ENCODE peak calls at places on chromosomes 4 and X, in eight cellular contexts. Z is renal cortical epithelial cell; G is stimulated activated effector memory CD8-positive, alpha-beta T cell treated with anti-CD3 and anti-CD28 coated beads, Interleukin-12 subunit alpha, Interleukin-12 subunit beta, amount 100 ng/mL, for 72 hours; W is NCI-H146; H is breast epithelium; T is psoas muscle; I is left cardiac atrium; Y is midbrain. X is an unnamed sample.

GRCh38 chr4:30722092-30722915 is 2.1 kb downstream of the PCDH7 start:
- DNase-seq in Z (no peak), G (no peak), W (peak), H (no peak), T (peak), I (no peak), Y (no peak), X (no peak)

GRCh38 chr4:89482248-89482647 is 174.6 kb upstream of the GPRIN3 start:
- DNase-seq in Z (peak), G (no peak), W (peak), H (no peak), T (no peak), I (no peak), Y (no peak), X (no peak)

GRCh38 chrX:76398970-76399369 is 28.5 kb upstream of the MAGEE1 start:
- DNase-seq in Z (no peak), G (no peak), W (no peak), H (no peak), T (no peak), I (no peak), Y (no peak), X (no peak)

GRCh38 chr4:124203613-124204284 is 508.8 kb downstream of the ANKRD50 start:
- DNase-seq in Z (no peak), G (no peak), W (no peak), H (no peak), T (no peak), I (no peak), Y (no peak), X (no peak)

GRCh38 chrX:48972214-48973164 is 845 bp upstream of the KCND1 start:
- DNase-seq in Z (peak), G (no peak), W (peak), H (no peak), T (no peak), I (peak), Y (no peak), X (no peak)

GRCh38 chr4:41260315-41260714 is 3.6 kb downstream of the UCHL1 start:
- DNase-seq in Z (no peak), G (no peak), W (no peak), H (no peak), T (no peak), I (no peak), Y (no peak), X (no peak)

GRCh38 chrX:41014776-41015175 is 70.5 kb upstream of the USP9X start:
- DNase-seq in Z (peak), G (no peak), W (no peak), H (no peak), T (no peak), I (no peak), Y (no peak), X (no peak)

GRCh38 chr4:133068083-133068482 is 81.0 kb upstream of the PCDH10 start:
- DNase-seq in Z (no peak), G (no peak), W (no peak), H (no peak), T (no peak), I (no peak), Y (no peak), X (no peak)

GRCh38 chrX:107599371-107599970 is 28.8 kb upstream of the PRPS1 start:
- DNase-seq in Z (no peak), G (no peak), W (no peak), H (no peak), T (no peak), I (no peak), Y (no peak), X (no peak)

GRCh38 chr4:99593781-99594636 is 19.4 kb downstream of the MTTP start:
- DNase-seq in Z (no peak), G (no peak), W (no peak), H (no peak), T (no peak), I (no peak), Y (no peak), X (no peak)

GRCh38 chr4:17912011-17912410 is 101.2 kb downstream of the NCAPG start:
- DNase-seq in Z (no peak), G (no peak), W (no peak), H (no peak), T (peak), I (peak), Y (no peak), X (no peak)

GRCh38 chr4:48968814-48969213 is 17.3 kb upstream of the CWH43 start:
- DNase-seq in Z (peak), G (no peak), W (no peak), H (no peak), T (no peak), I (no peak), Y (no peak), X (no peak)

GRCh38 chr4:123378794-123379193 is 17.8 kb upstream of the SPRY1 start:
- DNase-seq in Z (no peak), G (no peak), W (no peak), H (no peak), T (no peak), I (no peak), Y (no peak), X (no peak)

GRCh38 chr4:98646422-98646821 is 12.0 kb downstream of the TSPAN5 start:
- DNase-seq in Z (no peak), G (no peak), W (no peak), H (no peak), T (no peak), I (no peak), Y (no peak), X (no peak)

GRCh38 chr4:55553442-55553841 is 6.7 kb upstream of the CLOCK start:
- DNase-seq in Z (peak), G (no peak), W (no peak), H (no peak), T (no peak), I (peak), Y (no peak), X (no peak)

GRCh38 chr4:3780347-3781171 is 14.4 kb downstream of the ADRA2C start:
- DNase-seq in Z (no peak), G (no peak), W (no peak), H (no peak), T (no peak), I (no peak), Y (no peak), X (no peak)

GRCh38 chr4:25320374-25321172 is 8.0 kb downstream of the ZCCHC4 start:
- DNase-seq in Z (peak), G (no peak), W (no peak), H (no peak), T (no peak), I (no peak), Y (no peak), X (no peak)

GRCh38 chr4:56844817-56845580 is 23.5 kb upstream of the SPINK2 start:
- DNase-seq in Z (no peak), G (no peak), W (no peak), H (no peak), T (no peak), I (no peak), Y (no peak), X (no peak)

GRCh38 chr4:158810487-158811215 is 41.8 kb downstream of the FNIP2 start:
- DNase-seq in Z (peak), G (no peak), W (no peak), H (no peak), T (peak), I (peak), Y (no peak), X (no peak)

GRCh38 chrX:13293700-13294099 is 26.2 kb downstream of the ATXN3L start:
- DNase-seq in Z (peak), G (no peak), W (peak), H (no peak), T (no peak), I (no peak), Y (no peak), X (no peak)

GRCh38 chr4:163624727-163625126 is 130.2 kb downstream of the TMA16 start:
- DNase-seq in Z (no peak), G (no peak), W (no peak), H (no peak), T (no peak), I (no peak), Y (no peak), X (no peak)

GRCh38 chrX:11664211-11664888 is 1.4 kb downstream of the ARHGAP6 start:
- DNase-seq in Z (no peak), G (no peak), W (no peak), H (no peak), T (peak), I (no peak), Y (no peak), X (no peak)

GRCh38 chr4:98786866-98787265 is 128.5 kb upstream of the TSPAN5 start:
- DNase-seq in Z (peak), G (no peak), W (no peak), H (no peak), T (no peak), I (no peak), Y (no peak), X (no peak)

GRCh38 chr4:53866055-53866454 is 198.3 kb downstream of the CHIC2 start:
- DNase-seq in Z (no peak), G (no peak), W (no peak), H (no peak), T (no peak), I (no peak), Y (no peak), X (no peak)

GRCh38 chr4:52606766-52607165 is 52.3 kb downstream of the USP46 start:
- DNase-seq in Z (peak), G (no peak), W (no peak), H (no peak), T (no peak), I (no peak), Y (no peak), X (no peak)

GRCh38 chrX:41148553-41148952 is 63.3 kb downstream of the USP9X start:
- DNase-seq in Z (peak), G (no peak), W (no peak), H (no peak), T (no peak), I (no peak), Y (no peak), X (no peak)

GRCh38 chr4:11471613-11472012 is 42.9 kb upstream of the HS3ST1 start:
- DNase-seq in Z (no peak), G (no peak), W (no peak), H (no peak), T (no peak), I (no peak), Y (no peak), X (no peak)

GRCh38 chr4:83644677-83645639 is 109.0 kb downstream of the GPAT3 start:
- DNase-seq in Z (peak), G (peak), W (peak), H (no peak), T (no peak), I (no peak), Y (peak), X (no peak)

GRCh38 chr4:113958766-113959540 is 20.5 kb downstream of the ARSJ start:
- DNase-seq in Z (peak), G (no peak), W (peak), H (no peak), T (no peak), I (no peak), Y (no peak), X (no peak)

GRCh38 chr4:173821031-173821430 is 291.0 kb upstream of the HAND2 start:
- DNase-seq in Z (no peak), G (no peak), W (no peak), H (no peak), T (no peak), I (no peak), Y (no peak), X (no peak)

GRCh38 chrX:46665232-46666162 is 91.9 kb downstream of the CHST7 start:
- DNase-seq in Z (no peak), G (no peak), W (no peak), H (no peak), T (no peak), I (no peak), Y (no peak), X (no peak)

GRCh38 chrX:13250831-13251612 is 68.8 kb downstream of the ATXN3L start:
- DNase-seq in Z (no peak), G (no peak), W (no peak), H (no peak), T (no peak), I (peak), Y (no peak), X (no peak)

GRCh38 chr4:142463195-142463594 is 382.9 kb downstream of the INPP4B start:
- DNase-seq in Z (peak), G (no peak), W (no peak), H (no peak), T (no peak), I (no peak), Y (no peak), X (no peak)

GRCh38 chr4:161256716-161257115 is 907.1 kb downstream of the FSTL5 start:
- DNase-seq in Z (no peak), G (no peak), W (no peak), H (no peak), T (no peak), I (no peak), Y (peak), X (no peak)

X was measured in activated B cell treated with CpG ODN at 0.5 μM for 24 hours.